ENCODE peak calls at places on chromosome 10, in five cellular contexts. M, X, Z, R and N are unnamed samples.

GRCh38 chr10:53893061-53893460 is 908.0 kb downstream of the PCDH15 start:
- DNase-seq in M (no peak), X (no peak), Z (no peak), R (no peak), N (no peak)

GRCh38 chr10:125083576-125083920 is 76.8 kb downstream of the CTBP2 start:
- DNase-seq in M (no peak), X (peak), Z (no peak), R (no peak), N (no peak)

GRCh38 chr10:33008499-33009243 is 50.6 kb upstream of the ITGB1 start:
- DNase-seq in M (no peak), X (peak), Z (peak), R (peak), N (no peak)

GRCh38 chr10:100632027-100632426 is 96.3 kb downstream of the HIF1AN start:
- DNase-seq in M (no peak), X (no peak), Z (no peak), R (no peak), N (no peak)

GRCh38 chr10:119672291-119672690 is 21.1 kb downstream of the BAG3 start:
- DNase-seq in M (no peak), X (no peak), Z (no peak), R (no peak), N (no peak)

GRCh38 chr10:102647433-102648268 is 3.4 kb downstream of the TRIM8 start:
- DNase-seq in M (no peak), X (no peak), Z (no peak), R (no peak), N (no peak)

GRCh38 chr10:4331150-4331549 is 494.9 kb upstream of the AKR1E2 start:
- DNase-seq in M (no peak), X (no peak), Z (no peak), R (no peak), N (no peak)

GRCh38 chr10:97003804-97004201 is 171.7 kb downstream of the LCOR start:
- DNase-seq in M (no peak), X (no peak), Z (no peak), R (no peak), N (no peak)

GRCh38 chr10:22022257-22023051 is 18.9 kb upstream of the DNAJC1 start:
- DNase-seq in M (peak), X (peak), Z (peak), R (no peak), N (no peak)

GRCh38 chr10:50627896-50628295 is 4.1 kb upstream of the SGMS1 start:
- DNase-seq in M (no peak), X (no peak), Z (no peak), R (no peak), N (no peak)

GRCh38 chr10:71339796-71340589 is 20.9 kb downstream of the SLC29A3 start:
- DNase-seq in M (no peak), X (no peak), Z (no peak), R (no peak), N (no peak)

GRCh38 chr10:21519981-21520436 is 5.5 kb downstream of the SKIDA1 start:
- DNase-seq in M (no peak), X (no peak), Z (no peak), R (no peak), N (no peak)

GRCh38 chr10:30782543-30783461 is 153.2 kb upstream of the LYZL2 start:
- DNase-seq in M (peak), X (peak), Z (no peak), R (no peak), N (no peak)

GRCh38 chr10:23516530-23516929 is 77.7 kb downstream of the OTUD1 start:
- DNase-seq in M (no peak), X (no peak), Z (no peak), R (no peak), N (no peak)

GRCh38 chr10:60425392-60426110 is 35.9 kb upstream of the ANK3 start:
- DNase-seq in M (no peak), X (no peak), Z (no peak), R (no peak), N (no peak)

GRCh38 chr10:49837096-49837495 is 75.0 kb upstream of the OGDHL start:
- DNase-seq in M (no peak), X (no peak), Z (no peak), R (no peak), N (no peak)

GRCh38 chr10:16843252-16843870 is 26.1 kb upstream of the RSU1 start:
- DNase-seq in M (no peak), X (no peak), Z (no peak), R (no peak), N (no peak)

GRCh38 chr10:21184984-21185383 is 287.9 kb upstream of the NEBL start:
- DNase-seq in M (no peak), X (no peak), Z (no peak), R (no peak), N (no peak)

GRCh38 chr10:128631801-128632241 is 505.6 kb upstream of the MKI67 start:
- DNase-seq in M (no peak), X (no peak), Z (no peak), R (no peak), N (no peak)

GRCh38 chr10:8055420-8056349 is 1.2 kb downstream of the GATA3 start:
- DNase-seq in M (no peak), X (no peak), Z (peak), R (no peak), N (no peak)

DNA sequence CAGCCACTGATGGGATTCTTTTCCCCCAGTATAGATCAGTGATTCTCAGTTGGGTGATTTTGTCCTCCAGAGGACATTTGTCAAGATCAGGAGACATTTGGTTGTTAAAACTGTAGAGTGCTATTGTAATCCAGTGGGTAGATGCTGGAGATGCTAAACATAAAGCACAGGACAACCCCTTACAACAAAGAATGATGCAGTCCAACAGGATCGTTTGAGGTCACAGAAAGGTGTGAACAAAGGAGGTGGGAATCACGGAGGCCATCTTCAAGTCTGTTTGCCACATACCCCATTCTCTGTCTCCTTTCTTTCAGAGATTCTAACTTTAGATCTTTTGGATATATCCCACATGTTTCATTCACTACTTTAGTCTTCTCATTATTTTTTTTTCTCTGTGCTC is 69.0 kb downstream of the HELLS start:
- DNase-seq in M (no peak), X (no peak), Z (no peak), R (no peak), N (no peak)
- TF ChIP-seq POLR2A in M (no peak), X (no peak), Z (no peak), R (no peak), N (no peak)

GRCh38 chr10:114819313-114819712 is 2.3 kb upstream of the FHIP2A start:
- DNase-seq in M (no peak), X (no peak), Z (no peak), R (no peak), N (no peak)

GRCh38 chr10:114822771-114823463 is 1.3 kb downstream of the FHIP2A start:
- DNase-seq in M (no peak), X (no peak), Z (no peak), R (no peak), N (no peak)

GRCh38 chr10:114824396-114824795 is 2.8 kb downstream of the FHIP2A start:
- DNase-seq in M (no peak), X (no peak), Z (no peak), R (no peak), N (no peak)

GRCh38 chr10:114821293-114821914 is at the start of gene FHIP2A:
- DNase-seq in M (peak), X (peak), Z (peak), R (peak), N (peak)

DNA sequence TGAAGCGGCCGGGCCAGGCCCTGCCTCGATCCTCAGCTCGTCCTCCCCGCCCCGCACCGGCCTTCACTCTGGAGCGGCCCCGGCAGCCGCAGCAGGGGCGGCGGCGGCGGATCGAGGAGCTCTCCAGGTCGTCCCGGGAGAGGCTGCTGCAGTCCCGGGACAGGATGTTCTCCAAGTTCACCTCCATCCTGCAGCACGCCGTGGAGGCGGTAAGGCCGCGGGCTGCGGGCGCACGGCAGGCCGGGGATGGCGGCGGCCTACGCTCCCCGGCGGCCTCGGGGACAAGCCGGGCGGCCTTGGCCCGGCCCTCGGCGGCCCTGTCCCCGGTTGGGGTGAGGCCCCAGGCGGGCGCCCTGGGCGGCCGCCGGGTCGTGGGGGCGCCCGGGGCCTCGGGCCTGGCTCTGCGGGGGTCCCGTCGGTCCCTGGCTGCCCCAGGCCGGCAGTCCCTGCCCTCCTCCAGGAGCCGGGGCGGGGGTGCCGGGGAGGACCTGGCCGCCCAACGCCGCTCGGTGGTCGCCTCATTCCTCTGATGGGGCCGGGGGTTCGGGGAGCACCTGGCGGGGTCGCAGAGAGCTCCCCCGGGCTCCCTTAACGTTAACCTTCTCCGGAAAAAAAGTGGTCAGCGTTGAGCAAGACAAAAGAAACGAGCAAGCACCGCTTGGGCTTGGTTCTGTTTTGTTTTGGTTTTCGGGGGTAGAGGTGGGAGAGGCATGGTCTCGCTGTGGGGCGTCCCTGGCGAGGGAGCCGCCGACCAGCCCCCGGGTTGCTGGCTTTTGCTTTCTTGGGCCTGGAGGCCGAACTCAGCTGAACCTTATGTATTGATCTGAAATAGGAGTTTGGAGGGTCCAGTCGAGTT is 563 bp downstream of the FHIP2A start:
- DNase-seq in M (peak), X (peak), Z (peak), R (peak), N (peak)
- H3K4me3 ChIP-seq in M (peak), X (peak), Z (peak), R (peak), N (peak)

GRCh38 chr10:80078448-80079311 is at the start of gene TMEM254:
- DNase-seq in M (peak), X (peak), Z (peak), R (peak), N (peak)
- TF ChIP-seq POLR2A in M (no peak), X (peak), Z (peak), R (no peak), N (no peak)

DNA sequence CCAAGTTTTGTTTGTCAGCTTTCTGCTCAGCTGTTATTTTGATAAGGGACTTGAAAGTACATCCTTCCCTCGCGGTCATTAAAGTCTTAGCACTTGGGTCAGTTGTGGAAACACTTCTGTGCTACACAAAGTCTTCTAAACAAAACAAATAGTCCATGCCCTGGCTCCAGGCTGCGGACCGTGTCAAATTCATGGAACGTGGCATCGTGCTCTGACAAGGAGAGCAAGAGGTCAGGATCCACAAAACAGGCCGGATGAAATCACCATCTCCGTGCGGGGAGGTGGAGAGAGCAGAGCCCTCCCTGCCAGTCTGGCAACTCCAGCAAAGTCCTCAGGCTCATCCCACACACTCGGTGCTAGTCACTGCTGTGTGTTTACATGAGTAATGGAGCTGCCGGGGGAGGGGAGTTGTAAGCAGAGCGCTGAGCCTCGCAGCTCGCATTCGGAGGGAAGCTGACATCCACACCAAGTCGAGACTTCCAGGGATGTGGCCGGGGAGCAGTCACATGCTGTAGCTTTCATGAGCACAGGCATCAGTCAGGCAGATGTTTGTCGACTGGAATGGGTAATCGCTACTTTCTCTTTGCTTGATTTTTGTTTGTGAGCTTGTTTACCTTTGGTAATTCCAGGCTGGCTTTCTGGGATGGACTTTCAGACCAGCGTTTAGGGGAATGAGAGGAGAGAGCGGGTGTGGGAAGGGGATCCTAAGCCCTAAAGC is 147.6 kb downstream of the ARID5B start:
- DNase-seq in M (peak), X (peak), Z (peak), R (peak), N (peak)
- H3K4me3 ChIP-seq in M (peak), X (peak), Z (peak), R (peak), N (peak)

GRCh38 chr10:73358331-73359279 is at the start of gene CFAP70:
- DNase-seq in M (peak), X (peak), Z (peak), R (peak), N (peak)
- TF ChIP-seq POLR2A in M (no peak), X (no peak), Z (no peak), R (peak), N (peak)

GRCh38 chr10:27717191-27717590 is 28.4 kb downstream of the MKX start:
- DNase-seq in M (no peak), X (no peak), Z (no peak), R (no peak), N (no peak)

GRCh38 chr10:27716521-27716920 is 29.1 kb downstream of the MKX start:
- DNase-seq in M (no peak), X (no peak), Z (no peak), R (no peak), N (no peak)

GRCh38 chr10:27713906-27714305 is 31.7 kb downstream of the MKX start:
- DNase-seq in M (no peak), X (peak), Z (peak), R (no peak), N (no peak)

GRCh38 chr10:27715505-27715904 is 30.1 kb downstream of the MKX start:
- DNase-seq in M (no peak), X (no peak), Z (no peak), R (no peak), N (no peak)

DNA sequence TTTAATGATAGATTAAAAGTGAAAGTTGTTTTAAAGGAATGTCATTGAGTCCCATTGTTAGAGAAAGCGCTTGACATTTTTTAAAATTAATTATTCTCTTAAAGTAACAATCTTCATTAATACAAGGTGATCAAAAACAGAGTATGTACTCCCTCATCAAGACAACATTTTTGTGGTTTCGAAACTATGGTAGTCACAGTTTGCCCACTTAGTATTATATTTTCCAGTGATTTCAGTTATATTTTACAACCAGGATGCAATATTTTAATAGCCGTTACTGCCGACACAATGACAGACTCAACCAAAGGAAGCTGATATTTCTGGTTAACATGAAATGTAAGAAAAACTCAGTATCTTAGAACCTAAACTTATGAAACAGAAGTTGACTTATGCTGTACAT is 31.3 kb downstream of the MKX start:
- DNase-seq in M (no peak), X (no peak), Z (no peak), R (no peak), N (no peak)
- H3K4me3 ChIP-seq in M (no peak), X (no peak), Z (no peak), R (no peak), N (no peak)

DNA sequence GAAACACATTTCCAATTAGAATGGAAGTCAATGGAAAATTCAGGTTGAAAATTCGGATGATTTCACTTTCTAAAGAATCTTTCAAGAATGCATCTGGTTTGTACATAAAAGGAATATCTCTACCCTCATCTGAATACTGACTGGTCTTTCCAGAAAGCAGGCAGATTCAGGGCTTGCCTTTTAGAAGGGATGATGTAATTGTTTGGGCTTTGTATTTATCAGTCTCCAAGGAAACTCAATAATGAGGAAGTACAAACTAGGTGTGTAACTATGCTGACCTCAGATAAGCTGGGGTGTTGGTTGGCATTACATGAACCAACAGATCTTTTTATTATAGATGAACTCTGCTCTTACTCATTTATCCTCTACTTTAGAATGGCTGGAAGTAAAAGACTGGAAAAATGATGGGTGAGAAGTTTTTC is 24.1 kb downstream of the PDLIM1 start:
- DNase-seq in M (no peak), X (no peak), Z (no peak), R (no peak), N (no peak)
- TF ChIP-seq POLR2A in M (no peak), X (no peak), Z (no peak), R (no peak), N (no peak)

DNA sequence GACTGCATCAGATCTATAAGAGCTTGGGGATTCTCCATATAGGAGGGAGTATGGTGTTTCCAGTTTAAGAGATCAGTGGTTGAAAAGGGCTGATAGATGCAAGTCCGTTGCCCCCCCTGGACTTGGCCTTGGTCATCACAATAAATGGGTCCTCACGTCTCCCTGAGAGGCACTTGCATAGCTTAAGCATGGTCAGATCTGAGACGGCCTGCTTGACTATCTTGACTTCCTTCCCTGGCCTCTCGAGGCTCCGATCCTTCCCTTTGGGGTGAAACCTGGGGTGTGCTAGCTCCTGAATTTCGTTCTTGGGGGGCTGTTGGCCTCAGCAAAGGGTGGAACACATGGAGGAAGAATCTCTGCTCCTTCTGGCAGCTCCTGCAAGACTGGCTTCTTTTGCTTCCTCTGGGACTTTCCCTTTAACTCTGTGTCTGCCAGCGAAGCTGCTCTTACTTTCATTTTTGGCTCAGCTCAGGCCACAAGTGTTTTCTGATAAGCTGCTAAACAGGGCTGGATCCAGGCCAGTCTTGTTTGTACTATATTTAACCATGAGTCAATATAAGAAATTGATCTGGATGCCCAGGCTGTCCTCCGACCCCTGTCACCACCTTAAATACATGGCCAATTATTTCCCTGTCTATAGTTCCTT is 11.2 kb upstream of the ZNF485 start:
- DNase-seq in M (no peak), X (no peak), Z (peak), R (no peak), N (no peak)
- H3K4me3 ChIP-seq in M (peak), X (peak), Z (peak), R (no peak), N (no peak)

GRCh38 chr10:28644647-28645046 is 32.7 kb upstream of the BAMBI start:
- DNase-seq in M (no peak), X (no peak), Z (no peak), R (no peak), N (no peak)
- TF ChIP-seq POLR2A in M (no peak), X (no peak), Z (no peak), R (no peak), N (no peak)